ENCODE peak calls at places on chromosomes 5 and 9, in six cellular contexts. K, F, I, Q, T and C are unnamed samples.
A peak's percentile ranks its signal among the peaks of the same experiment; 100 is the strongest.

GRCh38 chr9:76466299-76466605 is 7.3 kb downstream of the GCNT1 start:
- DNase-seq in Q (no peak), I (no peak), F (no peak), K (no peak), T (no peak), C (no peak)

GRCh38 chr5:180082633-180083420 is 11.3 kb upstream of the RNF130 start:
- DNase-seq in T (no peak), K (no peak), F (no peak), I (peak; percentile 72), Q (no peak), C (no peak)

GRCh38 chr9:35452481-35452880 is 37.4 kb upstream of the RUSC2 start:
- DNase-seq in F (no peak), I (no peak), K (no peak), Q (no peak), T (no peak), C (no peak)

GRCh38 chr9:15157371-15157770 is 149.6 kb downstream of the TTC39B start:
- DNase-seq in F (no peak), I (no peak), T (peak; percentile 10), K (no peak), Q (no peak), C (no peak)

GRCh38 chr9:115715656-115716055 is 437.9 kb upstream of the PAPPA start:
- DNase-seq in Q (no peak), I (no peak), F (no peak), T (no peak), K (no peak), C (no peak)

GRCh38 chr5:15752886-15753285 is 252.9 kb downstream of the FBXL7 start:
- DNase-seq in I (no peak), T (no peak), K (no peak), F (no peak), Q (no peak), C (peak; percentile 83)

GRCh38 chr9:129336130-129336528 is 158.1 kb upstream of the IER5L start:
- DNase-seq in T (no peak), K (peak; percentile 43), I (no peak), F (no peak), Q (no peak), C (no peak)

GRCh38 chr5:167064199-167064811 is 1227.1 kb upstream of the WWC1 start:
- DNase-seq in F (no peak), T (no peak), Q (no peak), K (no peak), I (peak; percentile 84), C (peak; percentile 73)

GRCh38 chr9:109975574-109976327 is 195.8 kb downstream of the PALM2AKAP2 start:
- DNase-seq in Q (no peak), I (no peak), T (no peak), F (no peak), K (no peak), C (no peak)

GRCh38 chr9:71822455-71822854 is 54.1 kb upstream of the CEMIP2 start:
- DNase-seq in F (no peak), Q (no peak), K (no peak), I (no peak), T (no peak), C (no peak)

GRCh38 chr5:133928690-133929393 is 39.6 kb downstream of the C5orf15 start:
- DNase-seq in T (no peak), I (no peak), K (no peak), Q (no peak), F (no peak), C (no peak)